ENCODE peak calls at places on chromosomes 11 and 22, in four cellular contexts. X is heart left ventricle, V is adrenal gland, F is endothelial cell of umbilical vein. G is an unnamed sample. For H3K4me1, the result is how much of the 10 kb centered on the place peaks cover.

GRCh38 chr11:128593281-128593680 is 5.9 kb upstream of the ETS1 start:
- DNase-seq in F (no peak), V (no peak), X (no peak), G (no peak)

GRCh38 chr22:43840851-43841250 is 21.5 kb downstream of the SULT4A1 start:
- DNase-seq in F (no peak), V (no peak), X (peak), G (no peak)

GRCh38 chr22:38728899-38729796 is 23.4 kb downstream of the GTPBP1 start:
- DNase-seq in X (no peak), V (no peak), F (no peak), G (peak)

GRCh38 chr22:48503876-48504275 is 1323.8 kb downstream of the BRD1 start:
- DNase-seq in F (no peak), V (no peak), X (no peak), G (no peak)

GRCh38 chr11:112410325-112410724 is 149.7 kb upstream of the PLET1 start:
- DNase-seq in F (no peak), X (no peak), V (no peak), G (no peak)

GRCh38 chr11:111554532-111554931 is 14.0 kb downstream of the LAYN start:
- DNase-seq in F (no peak), V (no peak), X (no peak), G (no peak)

GRCh38 chr11:67561971-67562560 is 21.5 kb upstream of the GSTP1 start:
- DNase-seq in F (no peak), X (no peak), V (no peak), G (no peak)

GRCh38 chr11:43687120-43687791 is 6.7 kb downstream of the HSD17B12 start:
- DNase-seq in F (peak), X (peak), V (peak), G (peak)

GRCh38 chr11:121661796-121662508 is 209.2 kb upstream of the SORL1-AS1 start:
- DNase-seq in F (peak), X (no peak), V (no peak), G (no peak)

GRCh38 chr11:113577356-113578163 is 102.4 kb upstream of the DRD2 start:
- DNase-seq in X (no peak), V (no peak), F (no peak), G (peak)

GRCh38 chr22:46425011-46425410 is 89.5 kb downstream of the TRMU start:
- DNase-seq in X (no peak), F (no peak), V (no peak), G (no peak)

GRCh38 chr11:113384551-113384950 is 3.0 kb upstream of the ANKK1 start:
- DNase-seq in V (no peak), X (no peak), F (peak), G (no peak)

GRCh38 chr22:35305525-35306070 is 5.9 kb downstream of the TOM1 start:
- DNase-seq in X (no peak), F (no peak), V (no peak), G (no peak)

GRCh38 chr22:45072322-45072903 is 62.6 kb upstream of the PHF21B start:
- DNase-seq in F (no peak), V (no peak), X (no peak), G (no peak)

GRCh38 chr22:39502789-39503464 is 837 bp downstream of the MIEF1 start:
- DNase-seq in X (no peak), F (no peak), V (no peak), G (no peak)

GRCh38 chr11:77732143-77732542 is 88.4 kb downstream of the RSF1 start:
- DNase-seq in F (no peak), X (no peak), V (no peak), G (no peak)

GRCh38 chr11:3709977-3710376 is 38.8 kb upstream of the CHRNA10 start:
- DNase-seq in V (no peak), X (no peak), F (no peak), G (no peak)

GRCh38 chr11:44755553-44756505 is 29.1 kb downstream of the TSPAN18 start:
- DNase-seq in F (no peak), V (peak), X (no peak), G (no peak)

GRCh38 chr11:125591659-125592304 is 870 bp upstream of the STT3A start:
- DNase-seq in F (peak), X (peak), V (peak), G (peak)

GRCh38 chr11:66718320-66718971 is 10.6 kb downstream of the SPTBN2 start:
- DNase-seq in X (no peak), F (no peak), V (no peak), G (peak)

GRCh38 chr11:2097998-2098690 is 41.0 kb downstream of the IGF2 start:
- DNase-seq in F (no peak), X (no peak), V (no peak), G (no peak)

GRCh38 chr11:123544631-123545375 is 109.6 kb downstream of the SCN3B start:
- DNase-seq in X (peak), V (no peak), F (no peak), G (peak)

GRCh38 chr11:132734217-132734616 is 798.1 kb downstream of the OPCML start:
- DNase-seq in X (no peak), F (no peak), V (no peak), G (no peak)

GRCh38 chr11:72102946-72103753 is at the start of gene LAMTOR1:
- DNase-seq in V (peak), X (peak), F (peak), G (peak)

GRCh38 chr11:839875-840617 is 2.3 kb downstream of the POLR2L start:
- DNase-seq in X (no peak), F (no peak), V (no peak), G (peak)

GRCh38 chr11:31819533-31820437 is 8.7 kb upstream of the PAX6 start:
- DNase-seq in X (no peak), F (no peak), V (no peak), G (peak)

GRCh38 chr11:15123849-15124248 is 9.1 kb downstream of the INSC start:
- DNase-seq in F (no peak), X (no peak), V (no peak), G (no peak)

GRCh38 chr22:27724706-27725105 is 76.8 kb downstream of the MN1 start:
- DNase-seq in V (no peak), X (no peak), F (no peak), G (no peak)

GRCh38 chr11:113178671-113179070 is 135.7 kb upstream of the TTC12 start:
- DNase-seq in V (no peak), F (no peak), X (no peak), G (no peak)

GRCh38 chr11:76062733-76063132 is 143.6 kb downstream of the WNT11 start:
- DNase-seq in F (no peak), X (no peak), V (no peak), G (no peak)

GRCh38 chr11:103202048-103202651 is 92.9 kb downstream of the DYNC2H1 start:
- DNase-seq in F (peak), V (no peak), X (no peak), G (no peak)

GRCh38 chr11:68211546-68211945 is 1.6 kb downstream of the KMT5B start:
- DNase-seq in X (no peak), F (no peak), V (no peak), G (no peak)

GRCh38 chr11:76167590-76167989 is 38.7 kb downstream of the WNT11 start:
- DNase-seq in V (no peak), F (no peak), X (no peak), G (no peak)

GRCh38 chr11:113184498-113184897 is 129.9 kb upstream of the TTC12 start:
- DNase-seq in X (no peak), F (no peak), V (peak), G (no peak)

GRCh38 chr11:31768744-31769143 is 42.4 kb downstream of the PAX6 start:
- DNase-seq in V (no peak), F (no peak), X (no peak), G (no peak)

GRCh38 chr11:19777342-19778102 is 64.9 kb downstream of the NAV2 start:
- DNase-seq in X (no peak), F (peak), V (no peak), G (no peak)

DNA sequence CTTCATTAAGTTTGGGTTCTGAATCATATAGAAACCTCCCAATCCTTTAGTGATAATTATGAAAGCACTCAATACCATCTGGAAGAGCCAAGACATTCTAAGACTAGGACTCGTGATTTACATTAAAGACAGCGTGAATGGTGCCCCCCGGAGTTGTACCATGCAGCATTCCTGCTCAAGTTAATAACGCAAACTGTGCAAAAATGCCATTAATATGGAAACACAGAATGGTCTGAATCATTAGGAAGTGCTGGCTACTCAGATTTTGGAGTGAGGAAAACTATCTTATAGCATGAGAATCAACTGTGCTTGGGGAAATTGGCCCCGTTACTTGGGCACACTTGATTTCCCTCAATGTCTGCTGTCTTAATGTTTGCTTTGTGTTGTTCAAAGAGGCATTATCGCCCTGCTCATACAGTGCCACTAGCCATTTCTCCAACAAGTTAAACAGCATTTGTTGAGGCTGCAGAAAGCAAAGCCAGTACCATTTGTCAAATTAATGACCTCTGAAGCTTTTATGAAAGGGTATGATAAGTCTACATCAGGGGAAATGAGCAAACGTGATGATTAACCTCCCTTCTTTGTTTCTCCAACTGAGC is 18.5 kb upstream of the TPH1 start:
- DNase-seq in X (no peak), V (no peak), F (no peak), G (no peak)
- H3K4me3 ChIP-seq in X (no peak), V (no peak), F (no peak), G (no peak)

GRCh38 chr11:60862171-60862570 is 5.2 kb upstream of the ZP1 start:
- DNase-seq in F (no peak), V (no peak), X (no peak), G (peak)

GRCh38 chr11:60863550-60864521 is 3.5 kb upstream of the ZP1 start:
- DNase-seq in X (no peak), V (no peak), F (no peak), G (no peak)

GRCh38 chr11:60866911-60867870 is at the start of gene ZP1:
- DNase-seq in F (no peak), V (no peak), X (no peak), G (peak)

GRCh38 chr11:60867871-60868681 is 734 bp downstream of the ZP1 start:
- DNase-seq in V (no peak), F (no peak), X (no peak), G (no peak)

GRCh38 chr11:60864856-60865513 is 2.4 kb upstream of the ZP1 start:
- DNase-seq in V (no peak), X (no peak), F (no peak), G (no peak)
- H3K4me1 ChIP-seq in V (under half), X (under half), F (under half), G (under half)

DNA sequence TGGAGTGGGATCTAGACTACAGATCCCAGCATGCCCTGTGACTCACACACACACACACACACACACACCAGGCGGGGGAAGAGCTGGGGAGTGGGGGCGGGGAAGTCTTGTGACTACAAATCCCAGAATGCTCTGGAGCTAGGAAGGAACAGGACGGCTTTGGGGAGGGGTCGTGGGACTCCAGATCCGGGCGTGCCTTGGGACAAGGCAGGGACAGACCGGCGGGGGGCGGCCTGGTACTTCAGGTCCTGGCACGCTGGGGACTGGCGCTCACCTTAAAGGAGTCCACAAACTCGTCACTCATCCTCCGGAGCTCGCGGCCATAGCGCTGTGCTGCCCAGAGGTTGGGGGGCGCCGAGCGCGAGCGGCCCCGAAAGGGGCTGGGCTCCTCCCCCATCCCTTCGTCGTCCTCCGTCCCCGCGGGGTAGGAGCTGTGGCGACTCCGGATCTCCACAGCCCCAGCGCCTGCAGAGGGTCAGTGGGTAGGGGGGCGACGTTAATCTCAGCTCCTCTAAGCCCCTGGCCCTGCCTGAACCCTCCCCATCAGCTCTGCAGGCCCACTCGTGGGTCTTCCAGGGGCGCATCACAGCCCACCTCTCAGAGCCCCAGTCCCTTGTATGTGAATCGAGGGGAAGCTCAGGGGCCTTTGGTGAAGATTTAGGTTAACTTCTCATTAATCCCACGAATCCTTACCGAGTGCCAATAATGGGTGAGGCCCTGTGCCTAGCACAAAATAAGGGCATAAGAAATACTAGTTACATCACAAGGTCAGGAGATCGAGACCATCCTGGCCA is 12.9 kb downstream of the BAD start:
- DNase-seq in X (peak), F (peak), V (peak), G (peak)
- TF ChIP-seq POLR2A in X (no peak), F (peak), V (peak), G (peak)

DNA sequence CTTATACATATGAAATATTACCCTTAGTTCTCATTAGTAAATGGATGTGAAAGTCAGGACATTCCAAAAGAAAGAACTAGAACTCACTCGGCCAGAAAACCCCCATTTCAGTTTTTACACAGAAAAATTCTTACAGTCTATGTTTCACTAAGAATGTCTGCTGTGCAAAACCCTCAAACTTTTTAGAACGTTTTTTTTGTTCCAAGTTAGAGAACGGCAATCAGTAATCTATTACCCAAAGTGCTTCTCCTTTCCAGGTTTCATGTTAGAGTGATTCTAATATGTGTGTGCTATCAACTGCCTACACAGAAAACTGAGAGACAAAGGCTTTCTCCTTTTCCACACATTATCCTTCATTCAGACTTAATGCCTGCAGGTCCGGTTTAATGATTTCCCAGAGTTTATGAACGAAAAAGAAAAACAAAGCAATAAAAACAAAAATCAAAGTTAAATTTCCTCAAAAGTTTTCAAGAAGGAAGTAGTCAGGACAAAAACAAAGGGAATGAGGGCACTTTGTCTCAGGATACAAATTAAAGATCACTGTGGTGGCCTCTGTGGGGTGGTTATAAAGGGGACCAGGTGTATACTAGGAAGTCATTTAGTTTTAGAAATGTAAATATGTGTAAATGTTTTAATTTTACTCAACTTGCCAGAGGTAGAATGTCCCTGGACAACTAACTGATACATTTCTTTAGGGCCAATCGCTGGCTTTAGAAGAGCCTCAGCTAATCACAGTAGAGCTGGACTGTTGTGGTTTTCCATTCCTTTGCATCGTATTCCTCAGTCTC is 11.4 kb upstream of the SESN3 start:
- DNase-seq in X (no peak), V (no peak), F (no peak), G (no peak)
- H3K4me3 ChIP-seq in X (peak), V (peak), F (no peak), G (no peak)

DNA sequence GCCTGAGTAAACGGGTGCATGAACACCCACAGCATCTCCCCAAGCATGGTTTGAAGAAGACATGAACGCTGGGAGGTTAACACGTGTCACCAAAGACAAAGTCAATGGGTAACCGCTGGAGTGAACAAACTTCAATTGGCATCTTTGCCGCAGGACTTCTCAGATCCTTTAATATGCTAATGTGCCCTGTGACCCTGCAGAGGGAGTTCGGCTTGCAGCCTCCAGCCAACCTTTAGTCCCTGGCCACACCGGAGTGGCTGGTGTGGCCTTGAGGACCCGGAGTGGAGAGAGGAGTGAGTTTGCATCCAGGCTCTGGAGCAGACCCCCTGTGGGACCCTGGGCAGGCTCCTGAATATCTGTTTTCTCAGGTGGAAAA is 57.0 kb downstream of the FLRT1 start:
- DNase-seq in X (no peak), V (no peak), F (no peak), G (no peak)
- H3K4me1 ChIP-seq in X (under half), V (under half), F (under half), G (half or more)

DNA sequence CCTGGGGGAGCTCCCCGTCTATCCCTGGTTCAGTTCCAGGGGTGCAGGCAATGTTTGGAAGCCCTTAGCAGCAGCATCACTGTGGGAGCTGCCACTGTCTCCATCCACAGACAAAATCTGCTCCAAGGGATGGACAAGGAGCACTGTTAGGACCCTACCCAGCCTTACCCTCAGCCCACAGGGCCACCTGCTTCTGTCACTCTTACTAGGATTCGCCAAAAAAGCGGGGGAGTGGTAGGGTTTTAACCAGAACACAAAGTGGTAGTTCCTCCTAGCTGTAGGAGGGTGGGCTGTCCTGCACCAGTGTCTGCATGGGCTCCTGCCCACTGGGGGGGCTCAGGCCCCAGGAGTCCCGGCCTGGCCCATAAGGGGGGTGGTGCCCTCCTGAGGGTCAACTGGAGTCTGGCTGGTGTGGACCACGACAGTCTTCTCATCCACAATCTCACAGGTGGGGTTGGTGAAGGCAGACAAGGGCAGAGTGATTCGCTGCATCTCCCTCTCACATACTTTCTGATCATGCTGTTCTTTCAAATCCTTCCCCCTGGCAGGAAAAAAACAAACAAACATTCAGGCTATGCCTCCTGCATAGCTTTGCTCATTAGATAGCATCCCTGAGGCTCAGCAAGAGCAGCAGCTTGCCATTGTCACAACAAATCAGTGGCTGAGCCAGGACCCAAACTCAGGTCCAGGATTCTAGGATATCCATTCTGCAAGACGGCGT is 9.4 kb downstream of the PIK3IP1 start:
- DNase-seq in X (no peak), V (no peak), F (no peak), G (no peak)
- TF ChIP-seq POLR2A in X (no peak), V (no peak), F (no peak), G (no peak)

GRCh38 chr11:21323617-21324016 is 654.2 kb downstream of the NELL1 start:
- DNase-seq in F (no peak), V (no peak), X (no peak), G (no peak)
- H3K4me3 ChIP-seq in F (no peak), V (no peak), X (no peak), G (no peak)

DNA sequence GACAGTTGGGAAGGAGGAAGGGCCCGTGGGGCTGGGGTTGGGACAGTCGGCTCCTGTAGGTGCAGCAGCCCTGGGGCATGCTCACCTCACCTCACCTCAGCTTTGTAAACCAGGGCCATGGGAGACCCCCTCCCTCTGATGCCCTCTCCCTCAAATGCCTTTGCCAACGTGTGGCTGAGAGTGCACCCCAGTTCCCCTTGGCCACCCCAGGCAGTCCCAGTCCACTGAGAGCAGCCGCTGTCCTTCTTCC is 4.2 kb upstream of the NEAT1 start:
- DNase-seq in X (no peak), V (no peak), F (no peak), G (no peak)
- H3K4me1 ChIP-seq in X (half or more), V (half or more), F (half or more), G (half or more)

GRCh38 chr11:57402188-57403066 is 12.0 kb upstream of the PRG2 start:
- DNase-seq in X (no peak), F (no peak), V (no peak), G (no peak)
- TF ChIP-seq POLR2A in X (no peak), F (no peak), V (no peak), G (no peak)

GRCh38 chr22:20019661-20020532 is 1.0 kb upstream of the TANGO2 start:
- DNase-seq in V (no peak), X (peak), F (no peak), G (no peak)
- H3K4me3 ChIP-seq in V (peak), X (peak), F (no peak), G (peak)

G was measured in upper lobe of left lung.